ENCODE peak calls at places on chromosome 10, in eight cellular contexts. Y is T-helper 2 cell; G is kidney; R is suprapubic skin; Q is stimulated activated naive CD8-positive, alpha-beta T cell treated with anti-CD3 and anti-CD28 coated beads, Interleukin-15, Interleukin-2, amounts not matched to agents 100 U/mL and 50 U/mL, for 24 hours; B is lung; E is activated CD4-positive, alpha-beta T cell treated with anti-CD3 and anti-CD28 coated beads for 24 hours; H is T-helper 17 cell. A is an unnamed sample.

GRCh38 chr10:104122273-104123107 is 519 bp downstream of the SFR1 start:
- DNase-seq in H (no peak), Q (no peak), G (no peak), Y (no peak), R (no peak), B (no peak), E (no peak), A (no peak)

GRCh38 chr10:72461085-72461484 is 106.4 kb upstream of the DNAJB12 start:
- DNase-seq in Q (no peak), H (no peak), E (no peak), B (no peak), R (no peak), Y (no peak), G (no peak), A (no peak)

GRCh38 chr10:125329056-125329455 is 168.7 kb upstream of the CTBP2 start:
- DNase-seq in Y (no peak), B (no peak), E (no peak), G (no peak), Q (no peak), H (no peak), R (no peak), A (no peak)

GRCh38 chr10:126387041-126387908 is 1.0 kb downstream of the ADAM12 start:
- DNase-seq in H (peak), Q (peak), R (no peak), Y (peak), G (peak), E (no peak), B (peak), A (no peak)

GRCh38 chr10:21336476-21337170 is 188.9 kb downstream of the SKIDA1 start:
- DNase-seq in G (peak), B (peak), R (peak), E (no peak), Q (peak), H (no peak), Y (no peak), A (no peak)

GRCh38 chr10:73791871-73792400 is 6.5 kb downstream of the ZSWIM8 start:
- DNase-seq in Q (no peak), R (no peak), H (no peak), Y (no peak), E (no peak), G (peak), B (no peak), A (no peak)

GRCh38 chr10:112507988-112508387 is 61.0 kb downstream of the VTI1A start:
- DNase-seq in B (no peak), Y (no peak), E (no peak), G (no peak), H (no peak), R (no peak), Q (no peak), A (no peak)

GRCh38 chr10:546451-546850 is 143.0 kb downstream of the DIP2C start:
- DNase-seq in B (no peak), Y (no peak), R (no peak), E (no peak), G (no peak), Q (no peak), H (no peak), A (no peak)